ENCODE peak calls at places on chromosomes 13 and 19, in eight cellular contexts. M is left ventricle myocardium inferior, V is adrenal gland, I is T-helper 17 cell, O is non-pigmented ciliary epithelial cell, A is GM23248, J is neural crest cell, Y is iPS-NIHi11. Q is an unnamed sample.

GRCh38 chr19:14614099-14614412 is 31.2 kb downstream of the CLEC17A start:
- DNase-seq in J (no peak), I (no peak), V (no peak), A (no peak), Y (no peak), O (no peak), M (no peak), Q (no peak)

GRCh38 chr19:38946229-38947010 is 15.7 kb downstream of the MRPS12 start:
- DNase-seq in I (no peak), A (no peak), O (no peak), J (no peak), M (no peak), V (no peak), Y (no peak), Q (no peak)

GRCh38 chr13:91546865-91547264 is 148.4 kb downstream of the GPC5 start:
- DNase-seq in I (no peak), V (no peak), Y (no peak), M (no peak), J (no peak), O (no peak), A (no peak), Q (no peak)

GRCh38 chr13:106182404-106182803 is 353.1 kb downstream of the EFNB2 start:
- DNase-seq in J (no peak), I (no peak), M (no peak), V (no peak), O (peak; percentile 84), Y (no peak), A (peak; percentile 87), Q (peak; percentile 35)

GRCh38 chr13:110593430-110594130 is 21.8 kb upstream of the NAXD start:
- DNase-seq in J (no peak), M (no peak), A (peak; percentile 71), V (peak; percentile 52), Y (peak; percentile 61), O (peak; percentile 19), I (no peak), Q (peak; percentile 50)

GRCh38 chr19:3098141-3098514 is 4.0 kb downstream of the GNA11 start:
- DNase-seq in A (no peak), I (no peak), O (no peak), M (peak; percentile 57), Y (no peak), J (no peak), V (no peak), Q (no peak)

GRCh38 chr13:49399801-49400472 is 43.9 kb downstream of the CAB39L start:
- DNase-seq in A (no peak), J (no peak), O (no peak), I (no peak), V (no peak), Y (no peak), M (no peak), Q (no peak)

GRCh38 chr13:43042410-43042921 is 19.1 kb downstream of the DNAJC15 start:
- DNase-seq in V (no peak), M (no peak), J (no peak), A (no peak), O (no peak), Y (no peak), I (no peak), Q (no peak)

GRCh38 chr19:15524781-15525180 is 16.5 kb downstream of the CYP4F22 start:
- DNase-seq in Y (no peak), V (no peak), A (no peak), M (no peak), O (no peak), I (no peak), J (no peak), Q (no peak)

GRCh38 chr19:4415352-4415751 is 12.9 kb downstream of the CHAF1A start:
- DNase-seq in V (peak; percentile 43), J (no peak), A (peak; percentile 6), I (no peak), Y (peak; percentile 36), M (no peak), O (no peak), Q (no peak)

GRCh38 chr19:1360126-1360817 is 23.4 kb upstream of the NDUFS7 start:
- DNase-seq in J (no peak), O (no peak), I (no peak), A (no peak), M (no peak), Y (no peak), V (no peak), Q (no peak)

GRCh38 chr13:85557651-85558050 is 241.6 kb downstream of the SLITRK6 start:
- DNase-seq in A (no peak), M (no peak), V (no peak), I (no peak), O (no peak), Y (no peak), J (no peak), Q (no peak)

GRCh38 chr13:50130686-50131051 is 115.4 kb downstream of the KCNRG start:
- DNase-seq in J (peak; percentile 30), Y (no peak), O (peak; percentile 14), V (peak; percentile 50), A (peak; percentile 79), M (peak; percentile 38), I (peak; percentile 17), Q (no peak)

GRCh38 chr19:32322541-32322940 is 22.9 kb upstream of the ZNF507 start:
- DNase-seq in M (no peak), A (no peak), O (no peak), Y (no peak), I (no peak), V (no peak), J (no peak), Q (no peak)

GRCh38 chr13:62119739-62120700 is 704.4 kb upstream of the PCDH20 start:
- DNase-seq in I (no peak), J (no peak), Y (peak; percentile 14), V (no peak), O (no peak), A (peak; percentile 34), M (no peak), Q (peak; percentile 10)

GRCh38 chr19:982567-983170 is 1.5 kb upstream of the WDR18 start:
- DNase-seq in O (no peak), M (peak; percentile 74), I (peak; percentile 76), Y (peak; percentile 99), J (peak; percentile 82), V (peak; percentile 67), A (peak; percentile 80), Q (no peak)

GRCh38 chr19:4310247-4311121 is 6.1 kb downstream of the FSD1 start:
- DNase-seq in V (peak; percentile 90), J (no peak), O (no peak), A (no peak), M (no peak), I (no peak), Y (peak; percentile 84), Q (peak; percentile 57)

GRCh38 chr13:49308104-49308875 is 60.6 kb downstream of the CDADC1 start:
- DNase-seq in I (no peak), J (no peak), M (peak; percentile 85), A (peak; percentile 85), V (peak; percentile 57), O (no peak), Y (no peak), Q (no peak)

GRCh38 chr13:42393573-42394360 is 121.8 kb downstream of the AKAP11 start:
- DNase-seq in A (no peak), O (no peak), J (no peak), I (no peak), M (no peak), Y (no peak), V (no peak), Q (no peak)

GRCh38 chr13:99041337-99041736 is 63.5 kb upstream of the DOCK9 start:
- DNase-seq in Y (no peak), J (no peak), I (no peak), A (no peak), V (no peak), M (no peak), O (no peak), Q (no peak)

GRCh38 chr13:80030491-80030890 is 310.4 kb downstream of the SPRY2 start:
- DNase-seq in A (peak; percentile 38), O (no peak), Y (peak; percentile 17), I (no peak), J (no peak), V (no peak), M (no peak), Q (peak; percentile 18)

GRCh38 chr19:1373534-1374249 is 10.0 kb upstream of the NDUFS7 start:
- DNase-seq in J (no peak), A (no peak), O (no peak), M (peak; percentile 81), Y (no peak), V (peak; percentile 96), I (no peak), Q (no peak)